ENCODE peak calls at places on chromosomes 16 and 17, in nine cellular contexts. One of them, this sample, is unnamed. For H3K4me1, the result is how much of the 10 kb centered on the place peaks cover.

GRCh38 chr17:17900615-17901520 is 64.1 kb upstream of the SREBF1 start:
- DNase-seq in lung: peak
- DNase-seq in stomach: peak
- DNase-seq in CD4-positive, CD25-positive, alpha-beta regulatory T cell: no peak
- DNase-seq in cardiac muscle cell: peak
- DNase-seq in IMR-90: peak
- DNase-seq in CD8-positive, alpha-beta T cell: no peak
- DNase-seq in mucosa of descending colon: peak
- DNase-seq in left ventricle myocardium inferior: peak
- DNase-seq in this sample: peak

GRCh38 chr17:7992516-7992915 is 9.9 kb upstream of the GUCY2D start:
- DNase-seq in stomach: no peak
- DNase-seq in mucosa of descending colon: no peak
- DNase-seq in cardiac muscle cell: no peak
- DNase-seq in CD4-positive, CD25-positive, alpha-beta regulatory T cell: no peak
- DNase-seq in left ventricle myocardium inferior: no peak
- DNase-seq in IMR-90: peak
- DNase-seq in lung: no peak
- DNase-seq in CD8-positive, alpha-beta T cell: no peak
- DNase-seq in this sample: no peak

GRCh38 chr17:45895969-45896793 is 1.8 kb downstream of the MAPT start:
- DNase-seq in CD8-positive, alpha-beta T cell: no peak
- DNase-seq in mucosa of descending colon: no peak
- DNase-seq in stomach: no peak
- DNase-seq in left ventricle myocardium inferior: no peak
- DNase-seq in CD4-positive, CD25-positive, alpha-beta regulatory T cell: no peak
- DNase-seq in IMR-90: no peak
- DNase-seq in cardiac muscle cell: no peak
- DNase-seq in lung: no peak
- DNase-seq in this sample: no peak

GRCh38 chr17:79746955-79747507 is 16.3 kb downstream of the ENPP7 start:
- DNase-seq in lung: no peak
- DNase-seq in CD4-positive, CD25-positive, alpha-beta regulatory T cell: no peak
- DNase-seq in cardiac muscle cell: peak
- DNase-seq in left ventricle myocardium inferior: no peak
- DNase-seq in stomach: no peak
- DNase-seq in CD8-positive, alpha-beta T cell: no peak
- DNase-seq in IMR-90: no peak
- DNase-seq in mucosa of descending colon: no peak
- DNase-seq in this sample: no peak

GRCh38 chr17:76681222-76682137 is 29.3 kb downstream of the MXRA7 start:
- DNase-seq in CD8-positive, alpha-beta T cell: peak
- DNase-seq in lung: peak
- DNase-seq in IMR-90: peak
- DNase-seq in stomach: peak
- DNase-seq in left ventricle myocardium inferior: peak
- DNase-seq in mucosa of descending colon: peak
- DNase-seq in CD4-positive, CD25-positive, alpha-beta regulatory T cell: peak
- DNase-seq in cardiac muscle cell: peak
- DNase-seq in this sample: peak

GRCh38 chr17:19016297-19016696 is 11.7 kb upstream of the FAM83G start:
- DNase-seq in IMR-90: no peak
- DNase-seq in CD8-positive, alpha-beta T cell: no peak
- DNase-seq in left ventricle myocardium inferior: no peak
- DNase-seq in mucosa of descending colon: no peak
- DNase-seq in CD4-positive, CD25-positive, alpha-beta regulatory T cell: no peak
- DNase-seq in stomach: no peak
- DNase-seq in lung: no peak
- DNase-seq in cardiac muscle cell: no peak
- DNase-seq in this sample: no peak

GRCh38 chr17:77596491-77597420 is 361.7 kb upstream of the TNRC6C start:
- DNase-seq in lung: no peak
- DNase-seq in CD8-positive, alpha-beta T cell: no peak
- DNase-seq in IMR-90: no peak
- DNase-seq in cardiac muscle cell: no peak
- DNase-seq in stomach: no peak
- DNase-seq in mucosa of descending colon: no peak
- DNase-seq in left ventricle myocardium inferior: no peak
- DNase-seq in CD4-positive, CD25-positive, alpha-beta regulatory T cell: no peak
- DNase-seq in this sample: no peak

GRCh38 chr17:7956208-7956965 is 24.4 kb downstream of the CNTROB start:
- DNase-seq in mucosa of descending colon: peak
- DNase-seq in CD8-positive, alpha-beta T cell: no peak
- DNase-seq in lung: peak
- DNase-seq in CD4-positive, CD25-positive, alpha-beta regulatory T cell: no peak
- DNase-seq in stomach: no peak
- DNase-seq in IMR-90: peak
- DNase-seq in left ventricle myocardium inferior: peak
- DNase-seq in cardiac muscle cell: peak
- DNase-seq in this sample: peak

GRCh38 chr17:77419547-77420475 is 279.0 kb downstream of the SEC14L1 start:
- DNase-seq in lung: no peak
- DNase-seq in CD4-positive, CD25-positive, alpha-beta regulatory T cell: no peak
- DNase-seq in CD8-positive, alpha-beta T cell: peak
- DNase-seq in mucosa of descending colon: no peak
- DNase-seq in stomach: no peak
- DNase-seq in cardiac muscle cell: no peak
- DNase-seq in IMR-90: peak
- DNase-seq in left ventricle myocardium inferior: no peak
- DNase-seq in this sample: no peak

GRCh38 chr16:78211951-78212350 is 112.5 kb downstream of the WWOX start:
- DNase-seq in lung: no peak
- DNase-seq in IMR-90: no peak
- DNase-seq in CD8-positive, alpha-beta T cell: no peak
- DNase-seq in cardiac muscle cell: no peak
- DNase-seq in CD4-positive, CD25-positive, alpha-beta regulatory T cell: no peak
- DNase-seq in mucosa of descending colon: no peak
- DNase-seq in stomach: peak
- DNase-seq in left ventricle myocardium inferior: no peak
- DNase-seq in this sample: no peak

GRCh38 chr17:33389506-33390141 is 96.5 kb upstream of the ASIC2 start:
- DNase-seq in stomach: no peak
- DNase-seq in mucosa of descending colon: no peak
- DNase-seq in CD8-positive, alpha-beta T cell: no peak
- DNase-seq in left ventricle myocardium inferior: no peak
- DNase-seq in CD4-positive, CD25-positive, alpha-beta regulatory T cell: no peak
- DNase-seq in cardiac muscle cell: peak
- DNase-seq in lung: no peak
- DNase-seq in IMR-90: no peak
- DNase-seq in this sample: no peak

GRCh38 chr17:58269557-58270291 is 11.0 kb downstream of the MPO start:
- DNase-seq in IMR-90: no peak
- DNase-seq in left ventricle myocardium inferior: no peak
- DNase-seq in stomach: no peak
- DNase-seq in CD4-positive, CD25-positive, alpha-beta regulatory T cell: no peak
- DNase-seq in mucosa of descending colon: no peak
- DNase-seq in lung: no peak
- DNase-seq in cardiac muscle cell: no peak
- DNase-seq in CD8-positive, alpha-beta T cell: no peak
- DNase-seq in this sample: no peak

GRCh38 chr16:67858448-67858993 is 11.0 kb upstream of the CENPT start:
- DNase-seq in left ventricle myocardium inferior: no peak
- DNase-seq in stomach: no peak
- DNase-seq in mucosa of descending colon: no peak
- DNase-seq in lung: no peak
- DNase-seq in cardiac muscle cell: no peak
- DNase-seq in CD8-positive, alpha-beta T cell: no peak
- DNase-seq in IMR-90: no peak
- DNase-seq in CD4-positive, CD25-positive, alpha-beta regulatory T cell: no peak
- DNase-seq in this sample: no peak

GRCh38 chr17:27218719-27219488 is 75.0 kb upstream of the WSB1 start:
- DNase-seq in lung: no peak
- DNase-seq in CD8-positive, alpha-beta T cell: no peak
- DNase-seq in left ventricle myocardium inferior: no peak
- DNase-seq in cardiac muscle cell: no peak
- DNase-seq in IMR-90: no peak
- DNase-seq in stomach: no peak
- DNase-seq in CD4-positive, CD25-positive, alpha-beta regulatory T cell: peak
- DNase-seq in mucosa of descending colon: no peak
- DNase-seq in this sample: no peak

GRCh38 chr17:2975469-2975958 is 87.9 kb downstream of the OR1D5 start:
- DNase-seq in IMR-90: no peak
- DNase-seq in mucosa of descending colon: peak
- DNase-seq in CD4-positive, CD25-positive, alpha-beta regulatory T cell: no peak
- DNase-seq in cardiac muscle cell: peak
- DNase-seq in lung: no peak
- DNase-seq in left ventricle myocardium inferior: no peak
- DNase-seq in stomach: peak
- DNase-seq in CD8-positive, alpha-beta T cell: no peak
- DNase-seq in this sample: peak

GRCh38 chr16:59044616-59045015 is 310.5 kb upstream of the GOT2 start:
- DNase-seq in CD8-positive, alpha-beta T cell: no peak
- DNase-seq in mucosa of descending colon: no peak
- DNase-seq in stomach: no peak
- DNase-seq in IMR-90: no peak
- DNase-seq in lung: no peak
- DNase-seq in CD4-positive, CD25-positive, alpha-beta regulatory T cell: no peak
- DNase-seq in cardiac muscle cell: no peak
- DNase-seq in left ventricle myocardium inferior: no peak
- DNase-seq in this sample: no peak

GRCh38 chr17:76867578-76868175 is 527 bp upstream of the MGAT5B start:
- DNase-seq in CD4-positive, CD25-positive, alpha-beta regulatory T cell: no peak
- DNase-seq in cardiac muscle cell: peak
- DNase-seq in mucosa of descending colon: peak
- DNase-seq in stomach: no peak
- DNase-seq in CD8-positive, alpha-beta T cell: no peak
- DNase-seq in IMR-90: peak
- DNase-seq in left ventricle myocardium inferior: no peak
- DNase-seq in lung: no peak
- DNase-seq in this sample: peak

GRCh38 chr17:80313160-80313829 is 52.6 kb downstream of the RNF213 start:
- DNase-seq in cardiac muscle cell: no peak
- DNase-seq in CD4-positive, CD25-positive, alpha-beta regulatory T cell: no peak
- DNase-seq in IMR-90: no peak
- DNase-seq in left ventricle myocardium inferior: no peak
- DNase-seq in CD8-positive, alpha-beta T cell: no peak
- DNase-seq in stomach: no peak
- DNase-seq in lung: no peak
- DNase-seq in mucosa of descending colon: no peak
- DNase-seq in this sample: no peak

GRCh38 chr17:81423698-81424071 is 28.4 kb downstream of the BAHCC1 start:
- DNase-seq in CD4-positive, CD25-positive, alpha-beta regulatory T cell: no peak
- DNase-seq in mucosa of descending colon: no peak
- DNase-seq in IMR-90: no peak
- DNase-seq in CD8-positive, alpha-beta T cell: no peak
- DNase-seq in left ventricle myocardium inferior: no peak
- DNase-seq in stomach: no peak
- DNase-seq in cardiac muscle cell: no peak
- DNase-seq in lung: no peak
- DNase-seq in this sample: no peak

GRCh38 chr17:2214047-2214717 is 89.4 kb downstream of the SMG6 start:
- DNase-seq in IMR-90: peak
- DNase-seq in CD8-positive, alpha-beta T cell: no peak
- DNase-seq in cardiac muscle cell: peak
- DNase-seq in CD4-positive, CD25-positive, alpha-beta regulatory T cell: no peak
- DNase-seq in left ventricle myocardium inferior: peak
- DNase-seq in mucosa of descending colon: peak
- DNase-seq in stomach: no peak
- DNase-seq in lung: peak
- DNase-seq in this sample: peak

GRCh38 chr16:27322858-27323780 is 9.3 kb downstream of the IL4R start:
- DNase-seq in cardiac muscle cell: no peak
- DNase-seq in stomach: peak
- DNase-seq in left ventricle myocardium inferior: no peak
- DNase-seq in CD8-positive, alpha-beta T cell: no peak
- DNase-seq in IMR-90: no peak
- DNase-seq in lung: no peak
- DNase-seq in CD4-positive, CD25-positive, alpha-beta regulatory T cell: no peak
- DNase-seq in mucosa of descending colon: peak
- DNase-seq in this sample: no peak
- H3K4me1 ChIP-seq in cardiac muscle cell: under half
- H3K4me1 ChIP-seq in stomach: half or more
- H3K4me1 ChIP-seq in left ventricle myocardium inferior: half or more
- H3K4me1 ChIP-seq in CD8-positive, alpha-beta T cell: half or more
- H3K4me1 ChIP-seq in IMR-90: under half
- H3K4me1 ChIP-seq in lung: under half
- H3K4me1 ChIP-seq in CD4-positive, CD25-positive, alpha-beta regulatory T cell: half or more
- H3K4me1 ChIP-seq in mucosa of descending colon: half or more
- H3K4me1 ChIP-seq in this sample: under half

GRCh38 chr16:89116341-89117238 is 22.9 kb downstream of the ACSF3 start:
- DNase-seq in left ventricle myocardium inferior: peak
- DNase-seq in cardiac muscle cell: no peak
- DNase-seq in mucosa of descending colon: no peak
- DNase-seq in CD4-positive, CD25-positive, alpha-beta regulatory T cell: no peak
- DNase-seq in stomach: no peak
- DNase-seq in CD8-positive, alpha-beta T cell: peak
- DNase-seq in lung: no peak
- DNase-seq in IMR-90: no peak
- DNase-seq in this sample: no peak
- H3K4me1 ChIP-seq in left ventricle myocardium inferior: under half
- H3K4me1 ChIP-seq in cardiac muscle cell: under half
- H3K4me1 ChIP-seq in mucosa of descending colon: under half
- H3K4me1 ChIP-seq in CD4-positive, CD25-positive, alpha-beta regulatory T cell: under half
- H3K4me1 ChIP-seq in stomach: under half
- H3K4me1 ChIP-seq in CD8-positive, alpha-beta T cell: under half
- H3K4me1 ChIP-seq in lung: under half
- H3K4me1 ChIP-seq in IMR-90: under half
- H3K4me1 ChIP-seq in this sample: under half

DNA sequence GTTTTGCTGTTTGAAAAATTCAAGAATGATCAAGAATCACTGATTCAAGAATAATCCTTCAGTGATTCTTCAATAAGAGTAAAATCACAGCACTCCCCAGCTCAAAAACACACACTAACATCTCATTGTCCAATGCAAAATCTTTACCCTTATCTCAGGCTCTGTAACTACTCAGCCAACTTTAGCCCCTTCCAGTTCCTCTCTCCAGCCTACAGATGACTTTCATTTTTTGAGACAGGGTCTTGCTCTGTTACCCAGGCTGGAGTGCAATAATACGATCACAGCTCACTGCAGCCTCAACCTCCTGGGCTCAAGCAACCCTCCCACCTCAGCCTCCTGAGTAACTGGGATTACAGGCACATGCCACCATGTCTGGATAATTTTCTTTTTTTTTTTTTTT is 25.0 kb downstream of the STAT3 start:
- DNase-seq in CD8-positive, alpha-beta T cell: no peak
- DNase-seq in lung: no peak
- DNase-seq in CD4-positive, CD25-positive, alpha-beta regulatory T cell: no peak
- DNase-seq in IMR-90: no peak
- DNase-seq in left ventricle myocardium inferior: no peak
- DNase-seq in cardiac muscle cell: no peak
- DNase-seq in stomach: no peak
- DNase-seq in mucosa of descending colon: no peak
- DNase-seq in this sample: no peak
- H3K4me1 ChIP-seq in CD8-positive, alpha-beta T cell: under half
- H3K4me1 ChIP-seq in lung: under half
- H3K4me1 ChIP-seq in CD4-positive, CD25-positive, alpha-beta regulatory T cell: under half
- H3K4me1 ChIP-seq in IMR-90: under half
- H3K4me1 ChIP-seq in left ventricle myocardium inferior: half or more
- H3K4me1 ChIP-seq in cardiac muscle cell: under half
- H3K4me1 ChIP-seq in stomach: half or more
- H3K4me1 ChIP-seq in mucosa of descending colon: under half
- H3K4me1 ChIP-seq in this sample: under half

DNA sequence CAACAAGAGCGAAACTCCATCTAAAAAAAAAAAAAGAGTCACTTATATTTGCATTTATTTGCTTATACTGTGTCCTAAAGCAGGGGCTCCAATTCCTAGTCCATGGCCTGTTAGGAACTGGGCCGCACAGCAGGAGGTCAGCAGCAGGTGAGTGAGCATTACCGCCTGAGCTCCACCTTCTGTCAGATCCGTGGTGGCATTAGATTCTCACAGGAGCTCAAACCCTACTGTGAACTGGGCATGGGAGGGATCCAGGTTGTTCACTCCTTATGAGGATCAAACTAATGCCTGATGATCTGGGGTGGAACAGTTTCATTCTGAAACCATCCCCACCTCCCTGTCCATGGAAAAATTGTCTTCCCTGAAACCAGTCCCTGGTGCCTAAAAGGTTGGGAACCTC is 24.9 kb downstream of the ITGB3 start:
- DNase-seq in IMR-90: no peak
- DNase-seq in left ventricle myocardium inferior: no peak
- DNase-seq in mucosa of descending colon: no peak
- DNase-seq in stomach: no peak
- DNase-seq in lung: no peak
- DNase-seq in CD4-positive, CD25-positive, alpha-beta regulatory T cell: no peak
- DNase-seq in CD8-positive, alpha-beta T cell: no peak
- DNase-seq in cardiac muscle cell: no peak
- DNase-seq in this sample: no peak
- H3K4me1 ChIP-seq in IMR-90: half or more
- H3K4me1 ChIP-seq in left ventricle myocardium inferior: half or more
- H3K4me1 ChIP-seq in mucosa of descending colon: under half
- H3K4me1 ChIP-seq in stomach: half or more
- H3K4me1 ChIP-seq in lung: under half
- H3K4me1 ChIP-seq in CD4-positive, CD25-positive, alpha-beta regulatory T cell: under half
- H3K4me1 ChIP-seq in CD8-positive, alpha-beta T cell: under half
- H3K4me1 ChIP-seq in cardiac muscle cell: under half
- H3K4me1 ChIP-seq in this sample: under half